ENCODE peak calls at places on chromosomes 7 and 10, in eight cellular contexts. A is keratinocyte, I is PC-3, W is hepatocyte, U is uterus, Z is psoas muscle, N is tibial nerve, G is HCT116. H is an unnamed sample. For H3K27me3, the result is how much of the 10 kb centered on the place peaks cover.

GRCh38 chr7:5420841-5421625 is 2.6 kb downstream of the TNRC18 start:
- DNase-seq in A (no peak), I (no peak), W (no peak), U (no peak), Z (peak), N (no peak), G (no peak), H (no peak)

GRCh38 chr7:112411186-112411795 is 39.0 kb upstream of the IFRD1 start:
- DNase-seq in A (no peak), I (peak), W (peak), U (no peak), Z (no peak), N (no peak), G (no peak), H (no peak)

GRCh38 chr10:36280396-36280795 is 638.3 kb upstream of the FZD8 start:
- DNase-seq in A (no peak), I (peak), W (no peak), U (no peak), Z (no peak), N (no peak), G (no peak), H (no peak)

GRCh38 chr7:105279688-105280007 is 109.1 kb downstream of the SRPK2 start:
- DNase-seq in A (no peak), I (no peak), W (no peak), U (no peak), Z (no peak), N (no peak), G (no peak), H (no peak)

GRCh38 chr10:59648711-59649201 is 60.9 kb downstream of the SLC16A9 start:
- DNase-seq in A (no peak), I (no peak), W (no peak), U (peak), Z (no peak), N (no peak), G (no peak), H (no peak)

GRCh38 chr7:85447004-85447403 is 260.1 kb upstream of the SEMA3D start:
- DNase-seq in A (no peak), I (no peak), W (no peak), U (no peak), Z (no peak), N (no peak), G (no peak), H (no peak)

GRCh38 chr10:33945051-33945450 is 610.6 kb upstream of the NRP1 start:
- DNase-seq in A (no peak), I (peak), W (no peak), U (no peak), Z (no peak), N (no peak), G (no peak), H (no peak)

GRCh38 chr7:127594490-127594889 is 954 bp downstream of the FSCN3 start:
- DNase-seq in A (no peak), I (no peak), W (no peak), U (no peak), Z (no peak), N (no peak), G (no peak), H (no peak)

GRCh38 chr10:53023411-53023810 is 250.8 kb upstream of the MBL2 start:
- DNase-seq in A (no peak), I (peak), W (no peak), U (no peak), Z (no peak), N (no peak), G (no peak), H (peak)

GRCh38 chr7:40058636-40059035 is 75.8 kb downstream of the MPLKIP start:
- DNase-seq in A (no peak), I (no peak), W (no peak), U (no peak), Z (no peak), N (no peak), G (no peak), H (no peak)

GRCh38 chr10:26448706-26449435 is 10.7 kb downstream of the APBB1IP start:
- DNase-seq in A (no peak), I (peak), W (no peak), U (no peak), Z (no peak), N (no peak), G (no peak), H (no peak)

GRCh38 chr10:130018253-130018652 is 54.2 kb upstream of the EBF3 start:
- DNase-seq in A (no peak), I (peak), W (peak), U (no peak), Z (no peak), N (no peak), G (no peak), H (no peak)

GRCh38 chr7:17774701-17775288 is 165.5 kb downstream of the SNX13 start:
- DNase-seq in A (no peak), I (no peak), W (no peak), U (no peak), Z (no peak), N (no peak), G (no peak), H (no peak)

GRCh38 chr7:134891262-134892001 is 94.9 kb upstream of the AGBL3 start:
- DNase-seq in A (peak), I (peak), W (peak), U (peak), Z (peak), N (peak), G (peak), H (peak)

GRCh38 chr10:125144693-125145623 is 15.4 kb downstream of the CTBP2 start:
- DNase-seq in A (no peak), I (no peak), W (no peak), U (peak), Z (no peak), N (no peak), G (peak), H (no peak)

GRCh38 chr10:17062493-17063487 is 66.8 kb downstream of the CUBN start:
- DNase-seq in A (peak), I (peak), W (peak), U (peak), Z (peak), N (peak), G (peak), H (no peak)

GRCh38 chr10:66167816-66168215 is 758.0 kb upstream of the LRRTM3 start:
- DNase-seq in A (no peak), I (peak), W (no peak), U (no peak), Z (no peak), N (no peak), G (no peak), H (no peak)

GRCh38 chr7:101093907-101094306 is 8.6 kb downstream of the TRIM56 start:
- DNase-seq in A (no peak), I (peak), W (no peak), U (no peak), Z (no peak), N (no peak), G (no peak), H (no peak)

GRCh38 chr10:123786896-123787295 is 104.7 kb downstream of the CPXM2 start:
- DNase-seq in A (no peak), I (no peak), W (no peak), U (no peak), Z (no peak), N (no peak), G (no peak), H (no peak)

GRCh38 chr10:4947039-4947634 is 16.1 kb upstream of the AKR1C1 start:
- DNase-seq in A (no peak), I (no peak), W (no peak), U (no peak), Z (no peak), N (no peak), G (no peak), H (no peak)

GRCh38 chr7:76364198-76364584 is 5.4 kb upstream of the YWHAG start:
- DNase-seq in A (no peak), I (peak), W (no peak), U (peak), Z (no peak), N (peak), G (no peak), H (no peak)

GRCh38 chr7:22969010-22969431 is 44.9 kb downstream of the HYCC1 start:
- DNase-seq in A (no peak), I (no peak), W (no peak), U (no peak), Z (peak), N (no peak), G (no peak), H (no peak)

GRCh38 chr7:43112941-43113621 is 634 bp downstream of the HECW1 start:
- DNase-seq in A (no peak), I (peak), W (peak), U (no peak), Z (peak), N (no peak), G (no peak), H (no peak)

GRCh38 chr10:21292763-21293517 is 232.5 kb downstream of the SKIDA1 start:
- DNase-seq in A (peak), I (peak), W (peak), U (peak), Z (peak), N (peak), G (peak), H (peak)

GRCh38 chr10:18140149-18140956 is at the start of gene CACNB2:
- DNase-seq in A (no peak), I (peak), W (peak), U (peak), Z (peak), N (no peak), G (no peak), H (peak)

GRCh38 chr7:64884085-64884912 is 18.8 kb upstream of the ZNF273 start:
- DNase-seq in A (no peak), I (no peak), W (no peak), U (no peak), Z (no peak), N (no peak), G (no peak), H (no peak)

GRCh38 chr7:138752568-138753518 is 45.0 kb upstream of the TMEM213 start:
- DNase-seq in A (no peak), I (peak), W (no peak), U (peak), Z (peak), N (peak), G (peak), H (peak)

GRCh38 chr7:18552311-18552916 is 56.9 kb downstream of the HDAC9 start:
- DNase-seq in A (no peak), I (peak), W (no peak), U (no peak), Z (no peak), N (no peak), G (no peak), H (no peak)

GRCh38 chr10:56319386-56319785 is 41.7 kb downstream of the ZWINT start:
- DNase-seq in A (peak), I (peak), W (no peak), U (no peak), Z (no peak), N (no peak), G (no peak), H (no peak)

GRCh38 chr7:95776561-95777185 is 4.3 kb downstream of the DYNC1I1 start:
- DNase-seq in A (no peak), I (peak), W (no peak), U (no peak), Z (no peak), N (no peak), G (no peak), H (no peak)

GRCh38 chr10:132540456-132540855 is 2.9 kb downstream of the INPP5A start:
- DNase-seq in A (no peak), I (peak), W (no peak), U (peak), Z (peak), N (no peak), G (no peak), H (no peak)
- H3K4me3 ChIP-seq in A (no peak), I (peak), W (no peak), U (no peak), Z (peak), N (no peak), G (no peak), H (no peak)

GRCh38 chr7:129781128-129781855 is 169.8 kb downstream of the NRF1 start:
- DNase-seq in A (no peak), I (no peak), W (no peak), U (no peak), Z (no peak), N (no peak), G (peak), H (no peak)
- H3K27me3 ChIP-seq in A (half or more), I (under half), W (half or more), U (under half), Z (under half), N (under half), G (under half), H (under half)

DNA sequence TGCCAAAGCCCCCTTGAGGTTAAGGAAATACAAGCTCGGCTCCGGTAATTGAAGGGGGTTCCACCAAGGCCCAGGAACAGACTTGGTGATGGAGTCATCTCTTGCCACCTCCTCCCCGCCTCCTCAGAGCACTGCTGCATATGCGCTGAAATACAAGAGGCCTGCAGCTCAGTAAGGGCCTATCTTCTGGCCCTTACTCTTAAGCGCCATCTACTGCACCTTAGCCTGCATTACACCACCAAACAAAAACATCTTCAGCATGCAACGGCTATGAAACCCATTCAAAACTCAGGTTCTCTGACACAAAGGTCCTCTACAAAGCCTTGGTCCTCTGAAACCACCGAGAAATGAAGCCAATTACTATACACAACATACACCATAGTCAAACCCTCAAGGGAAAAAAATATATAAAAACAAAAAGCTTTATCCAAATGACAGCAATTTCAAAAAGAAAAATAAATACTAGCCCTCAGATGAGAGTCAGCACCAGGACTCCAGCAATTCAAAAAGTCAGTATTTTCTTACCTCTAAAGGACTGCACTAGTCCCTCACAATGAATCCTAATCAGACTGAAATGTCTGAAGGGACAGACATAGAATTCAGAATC is 176.8 kb upstream of the TBX20 start:
- DNase-seq in A (no peak), I (peak), W (no peak), U (no peak), Z (no peak), N (no peak), G (peak), H (no peak)
- TF ChIP-seq CTCF in A (peak), I (peak), W (no peak), U (no peak), Z (peak), N (no peak), G (peak), H (peak)

GRCh38 chr7:8387551-8388256 is 45.7 kb upstream of the NXPH1 start:
- DNase-seq in A (no peak), I (no peak), W (peak), U (no peak), Z (no peak), N (no peak), G (no peak), H (no peak)
- H3K4me3 ChIP-seq in A (no peak), I (no peak), W (no peak), U (no peak), Z (no peak), N (no peak), G (no peak), H (no peak)

DNA sequence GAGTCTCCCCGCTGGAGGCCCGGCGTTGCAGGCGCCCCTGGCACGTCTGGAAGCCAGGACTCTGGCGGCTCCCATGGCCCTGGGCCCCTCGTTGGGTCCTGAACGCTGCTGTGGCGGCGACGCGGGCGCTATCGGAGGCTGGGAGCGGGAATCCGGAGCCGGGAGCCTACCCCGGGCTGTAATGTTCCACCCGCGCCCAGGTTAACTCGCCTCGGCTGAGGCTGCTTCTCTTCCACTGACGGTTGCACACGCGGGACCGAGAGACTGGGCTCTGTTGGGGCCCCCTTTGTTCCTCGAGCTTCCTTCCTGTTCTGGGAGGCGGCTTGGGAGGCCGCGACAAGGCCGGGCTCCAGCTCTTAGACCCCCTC is 1.3 kb upstream of the HOXA5 start:
- DNase-seq in A (no peak), I (no peak), W (no peak), U (no peak), Z (peak), N (no peak), G (no peak), H (no peak)
- H3K27me3 ChIP-seq in A (under half), I (under half), W (half or more), U (under half), Z (under half), N (under half), G (under half), H (under half)

GRCh38 chr10:14560274-14560673 is 214.4 kb downstream of the FAM107B start:
- DNase-seq in A (peak), I (peak), W (no peak), U (no peak), Z (no peak), N (no peak), G (peak), H (peak)
- TF ChIP-seq CTCF in A (peak), I (peak), W (no peak), U (no peak), Z (no peak), N (no peak), G (no peak), H (peak)

GRCh38 chr10:114631678-114632417 is 26.2 kb downstream of the ABLIM1 start:
- DNase-seq in A (no peak), I (no peak), W (peak), U (no peak), Z (peak), N (no peak), G (no peak), H (peak)

GRCh38 chr10:114629083-114629823 is 28.8 kb downstream of the ABLIM1 start:
- DNase-seq in A (no peak), I (no peak), W (no peak), U (no peak), Z (no peak), N (no peak), G (no peak), H (no peak)

GRCh38 chr10:114628106-114628505 is 30.0 kb downstream of the ABLIM1 start:
- DNase-seq in A (no peak), I (no peak), W (no peak), U (no peak), Z (no peak), N (no peak), G (no peak), H (no peak)

GRCh38 chr10:114631090-114631677 is 26.9 kb downstream of the ABLIM1 start:
- DNase-seq in A (no peak), I (no peak), W (no peak), U (no peak), Z (no peak), N (no peak), G (no peak), H (no peak)

DNA sequence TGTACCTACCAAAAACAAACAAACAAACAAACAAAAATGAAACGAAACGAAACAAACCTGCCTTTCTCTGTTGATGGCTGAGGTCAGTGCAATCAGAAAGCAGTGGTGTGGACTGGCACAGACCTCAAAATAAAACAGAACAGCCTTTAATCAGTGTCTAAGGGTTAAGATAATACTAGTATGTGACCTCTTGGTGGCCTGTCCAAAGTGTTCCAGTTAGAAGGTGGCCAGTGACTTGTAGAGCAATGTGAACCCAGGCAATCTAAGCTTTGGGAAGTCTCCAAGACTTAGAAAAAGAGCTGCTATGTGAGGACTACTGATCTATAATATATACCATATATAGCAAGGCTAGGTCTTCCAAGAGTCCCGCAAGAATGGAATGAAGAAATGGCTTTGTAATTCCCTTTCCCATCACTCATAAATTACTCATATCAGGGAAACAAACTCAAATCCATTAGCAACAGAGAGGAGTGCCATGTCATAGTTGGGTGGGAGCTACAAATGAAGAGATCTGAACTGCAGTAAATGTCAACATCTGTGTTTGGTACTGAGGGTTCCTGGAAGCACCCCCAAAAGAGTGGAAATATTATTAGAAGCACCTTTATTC is 28.1 kb downstream of the ABLIM1 start:
- DNase-seq in A (no peak), I (peak), W (no peak), U (no peak), Z (no peak), N (no peak), G (no peak), H (no peak)
- H3K4me3 ChIP-seq in A (no peak), I (no peak), W (no peak), U (no peak), Z (peak), N (no peak), G (no peak), H (no peak)

GRCh38 chr7:156096806-156097538 is 284.7 kb upstream of the SHH start:
- DNase-seq in A (no peak), I (no peak), W (no peak), U (no peak), Z (no peak), N (no peak), G (no peak), H (peak)
- H3K27me3 ChIP-seq in A (under half), I (under half), W (under half), U (under half), Z (under half), N (under half), G (under half), H (under half)

DNA sequence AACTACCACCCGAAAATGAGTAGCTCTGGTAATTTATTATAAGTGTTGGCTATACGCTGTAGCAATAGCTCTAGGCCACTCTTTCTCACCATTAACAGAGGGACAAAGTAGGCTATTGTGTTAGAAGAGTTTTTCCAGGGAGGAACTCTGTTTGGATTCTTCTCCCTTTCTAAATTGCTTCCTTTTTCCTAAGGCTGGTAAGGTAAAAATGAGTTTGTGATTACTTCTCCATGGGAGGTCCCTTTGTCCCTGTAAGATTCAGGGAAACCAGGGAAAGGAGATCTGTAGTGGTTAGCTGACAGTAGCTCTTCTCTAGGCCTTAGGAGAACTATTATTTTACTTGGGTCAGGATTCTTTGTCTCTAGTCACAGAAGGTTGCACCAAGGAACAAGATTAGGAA is 23.2 kb upstream of the SEMA3E start:
- DNase-seq in A (no peak), I (no peak), W (no peak), U (no peak), Z (no peak), N (no peak), G (no peak), H (no peak)
- TF ChIP-seq CTCF in A (no peak), I (no peak), W (no peak), U (no peak), Z (no peak), N (no peak), G (no peak), H (no peak)

DNA sequence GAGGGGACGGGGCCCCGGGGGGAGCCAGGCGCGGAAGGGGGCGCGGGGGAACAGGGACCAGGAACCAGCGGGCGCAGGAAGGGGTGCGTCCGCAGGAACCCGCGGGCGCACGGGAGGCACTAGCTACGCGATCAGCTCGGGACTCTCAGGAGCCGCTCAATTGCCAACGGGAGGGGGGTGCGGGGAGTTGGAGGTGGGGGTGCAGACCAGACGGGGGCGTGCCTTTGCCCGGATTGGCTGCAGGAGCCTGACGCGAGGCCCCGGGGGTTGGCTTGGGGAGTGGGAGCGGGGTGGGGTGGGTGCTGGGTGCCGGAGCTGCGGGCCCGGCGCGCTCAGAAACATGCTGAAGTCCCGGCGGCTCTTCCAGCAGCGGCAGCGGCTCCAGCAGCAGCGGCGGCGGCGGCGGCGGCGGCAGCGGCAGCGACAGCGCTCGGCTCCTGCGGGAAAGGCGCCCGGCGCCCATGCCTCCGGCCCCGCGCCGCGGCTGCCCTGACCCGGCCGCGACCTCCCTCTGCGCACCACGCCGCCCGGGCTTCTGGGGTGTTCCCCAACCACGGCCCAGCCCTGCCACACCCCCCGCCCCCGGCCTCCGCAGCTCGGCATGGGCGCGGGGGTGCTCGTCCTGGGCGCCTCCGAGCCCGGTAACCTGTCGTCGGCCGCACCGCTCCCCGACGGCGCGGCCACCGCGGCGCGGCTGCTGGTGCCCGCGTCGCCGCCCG is at the start of gene ADRB1:
- DNase-seq in A (peak), I (peak), W (peak), U (peak), Z (peak), N (peak), G (peak), H (peak)
- H3K4me3 ChIP-seq in A (peak), I (peak), W (peak), U (no peak), Z (peak), N (peak), G (peak), H (peak)

H was measured in Caco-2.